ENCODE peak calls at places on chromosomes 12 and 14, in seven cellular contexts. D is tibial artery; L is RPMI7951; J is LHCN-M2; E is iPS-NIHi11; Q is stimulated activated CD4-positive, alpha-beta T cell treated with anti-CD3 and anti-CD28 coated beads, Interleukin-1b, Interleukin-23, amount 100 ng/mL, for 24 hours; F is Daoy. H is an unnamed sample.

GRCh38 chr12:49094104-49094948 is at the start of gene DHH:
- DNase-seq in D (peak), L (no peak), J (no peak), E (peak), Q (no peak), F (no peak), H (no peak)

GRCh38 chr12:12803186-12803585 is 10.0 kb upstream of the DDX47 start:
- DNase-seq in D (peak), L (peak), J (peak), E (peak), Q (peak), F (peak), H (no peak)

GRCh38 chr12:43287991-43288390 is 264.0 kb downstream of the ADAMTS20 start:
- DNase-seq in D (no peak), L (no peak), J (no peak), E (no peak), Q (no peak), F (no peak), H (no peak)

GRCh38 chr12:74890237-74890599 is 319.4 kb downstream of the KCNC2 start:
- DNase-seq in D (no peak), L (peak), J (peak), E (peak), Q (no peak), F (peak), H (no peak)

GRCh38 chr14:101504096-101504948 is 57.0 kb upstream of the DIO3 start:
- DNase-seq in D (peak), L (no peak), J (no peak), E (no peak), Q (no peak), F (no peak), H (peak)

GRCh38 chr14:90383731-90384542 is 12.9 kb upstream of the CALM1 start:
- DNase-seq in D (peak), L (peak), J (no peak), E (peak), Q (no peak), F (peak), H (peak)

GRCh38 chr14:22189873-22190272 is 399.2 kb downstream of the DAD1 start:
- DNase-seq in D (no peak), L (no peak), J (no peak), E (no peak), Q (no peak), F (no peak), H (no peak)

GRCh38 chr12:6451348-6452244 is at the start of gene TAPBPL:
- DNase-seq in D (peak), L (peak), J (peak), E (peak), Q (peak), F (peak), H (peak)

GRCh38 chr14:99687284-99688209 is 3.4 kb downstream of the CYP46A1 start:
- DNase-seq in D (peak), L (no peak), J (no peak), E (peak), Q (no peak), F (peak), H (no peak)

GRCh38 chr12:110107369-110108281 is 16.5 kb upstream of the IFT81 start:
- DNase-seq in D (peak), L (peak), J (peak), E (no peak), Q (no peak), F (peak), H (no peak)

GRCh38 chr14:46279327-46279726 is 372.3 kb downstream of the RPL10L start:
- DNase-seq in D (no peak), L (no peak), J (no peak), E (no peak), Q (no peak), F (no peak), H (no peak)

GRCh38 chr14:68210729-68211299 is 391.2 kb downstream of the RAD51B start:
- DNase-seq in D (no peak), L (peak), J (peak), E (no peak), Q (peak), F (peak), H (no peak)

GRCh38 chr12:96314723-96315122 is 85.5 kb downstream of the CDK17 start:
- DNase-seq in D (no peak), L (no peak), J (peak), E (no peak), Q (no peak), F (no peak), H (no peak)

GRCh38 chr12:49462103-49462739 is 76.6 kb upstream of the KCNH3 start:
- DNase-seq in D (no peak), L (peak), J (no peak), E (no peak), Q (no peak), F (no peak), H (no peak)

GRCh38 chr14:65190312-65190711 is 88.0 kb upstream of the MAX start:
- DNase-seq in D (no peak), L (no peak), J (no peak), E (no peak), Q (no peak), F (no peak), H (no peak)

GRCh38 chr12:123939716-123940626 is 32.7 kb downstream of the CCDC92 start:
- DNase-seq in D (no peak), L (no peak), J (no peak), E (no peak), Q (no peak), F (no peak), H (no peak)

GRCh38 chr12:130074661-130075406 is 87.4 kb upstream of the FZD10 start:
- DNase-seq in D (no peak), L (no peak), J (no peak), E (no peak), Q (no peak), F (peak), H (no peak)

GRCh38 chr14:94571950-94572349 is 9.3 kb upstream of the SERPINA5 start:
- DNase-seq in D (peak), L (peak), J (peak), E (no peak), Q (no peak), F (peak), H (no peak)

GRCh38 chr12:120856980-120857379 is 47.2 kb downstream of the SPPL3 start:
- DNase-seq in D (no peak), L (no peak), J (peak), E (no peak), Q (no peak), F (no peak), H (no peak)

GRCh38 chr14:54108481-54109471 is 152.2 kb upstream of the BMP4 start:
- DNase-seq in D (no peak), L (peak), J (peak), E (no peak), Q (no peak), F (peak), H (no peak)

GRCh38 chr12:54282949-54283593 is 2.5 kb downstream of the HNRNPA1 start:
- DNase-seq in D (no peak), L (no peak), J (no peak), E (no peak), Q (no peak), F (no peak), H (no peak)

GRCh38 chr12:112097641-112098040 is 10.9 kb downstream of the NAA25 start:
- DNase-seq in D (no peak), L (no peak), J (no peak), E (no peak), Q (no peak), F (no peak), H (no peak)

GRCh38 chr14:89428556-89429196 is 11.6 kb upstream of the FOXN3 start:
- DNase-seq in D (peak), L (no peak), J (peak), E (no peak), Q (no peak), F (peak), H (no peak)

GRCh38 chr14:70635971-70636595 is 5.6 kb upstream of the TTC9 start:
- DNase-seq in D (no peak), L (no peak), J (no peak), E (no peak), Q (no peak), F (no peak), H (no peak)

GRCh38 chr14:24721772-24722171 is 87.8 kb upstream of the GZMB start:
- DNase-seq in D (no peak), L (no peak), J (peak), E (no peak), Q (no peak), F (no peak), H (no peak)

GRCh38 chr14:93984987-93985410 is 8.6 kb upstream of the ASB2 start:
- DNase-seq in D (peak), L (peak), J (peak), E (peak), Q (no peak), F (peak), H (no peak)

GRCh38 chr14:21023817-21024667 is 819 bp downstream of the NDRG2 start:
- DNase-seq in D (no peak), L (no peak), J (no peak), E (no peak), Q (no peak), F (no peak), H (no peak)

GRCh38 chr12:11756022-11756421 is 106.5 kb downstream of the ETV6 start:
- DNase-seq in D (no peak), L (no peak), J (no peak), E (no peak), Q (no peak), F (no peak), H (no peak)

GRCh38 chr12:111741235-111741812 is 25.4 kb upstream of the ALDH2 start:
- DNase-seq in D (no peak), L (no peak), J (peak), E (no peak), Q (no peak), F (no peak), H (no peak)

GRCh38 chr14:95463173-95463901 is 53.1 kb downstream of the SYNE3 start:
- DNase-seq in D (no peak), L (no peak), J (peak), E (no peak), Q (no peak), F (no peak), H (no peak)

GRCh38 chr12:9632766-9633165 is 25.1 kb upstream of the KLRB1 start:
- DNase-seq in D (no peak), L (no peak), J (no peak), E (no peak), Q (no peak), F (no peak), H (no peak)

GRCh38 chr12:106267535-106267934 is 19.7 kb upstream of the CKAP4 start:
- DNase-seq in D (no peak), L (no peak), J (no peak), E (no peak), Q (no peak), F (no peak), H (no peak)

GRCh38 chr12:129660961-129661360 is 242.9 kb downstream of the TMEM132D start:
- DNase-seq in D (no peak), L (no peak), J (no peak), E (no peak), Q (no peak), F (no peak), H (no peak)

GRCh38 chr14:69056389-69056788 is 77.3 kb upstream of the ACTN1 start:
- DNase-seq in D (no peak), L (no peak), J (no peak), E (peak), Q (no peak), F (no peak), H (no peak)

GRCh38 chr12:66693901-66694513 is 15.1 kb upstream of the GRIP1 start:
- DNase-seq in D (no peak), L (peak), J (peak), E (peak), Q (no peak), F (peak), H (peak)

GRCh38 chr14:38197001-38197760 is 10.5 kb upstream of the SSTR1 start:
- DNase-seq in D (no peak), L (no peak), J (peak), E (no peak), Q (no peak), F (no peak), H (no peak)

GRCh38 chr12:53103860-53104305 is 597 bp downstream of the SOAT2 start:
- DNase-seq in D (no peak), L (no peak), J (peak), E (no peak), Q (no peak), F (no peak), H (no peak)

GRCh38 chr14:105336477-105337287 is 22.1 kb downstream of the PACS2 start:
- DNase-seq in D (no peak), L (no peak), J (no peak), E (no peak), Q (no peak), F (no peak), H (no peak)

GRCh38 chr14:53553221-53553620 is 400.1 kb upstream of the DDHD1 start:
- DNase-seq in D (no peak), L (no peak), J (no peak), E (no peak), Q (no peak), F (no peak), H (no peak)